ENCODE peak calls at places on chromosomes 3 and 15, in six cellular contexts. O is neuronal stem cell, D is uterus, T is Panc1, X is psoas muscle, Q is right atrium auricular region. N is an unnamed sample.

GRCh38 chr3:149547954-149548728 is 73.6 kb downstream of the TM4SF4 start:
- DNase-seq in Q (no peak), T (peak; percentile 67), D (peak; percentile 73), X (peak; percentile 65), O (no peak), N (peak; percentile 77)

GRCh38 chr15:92494791-92495190 is 101.1 kb downstream of the ST8SIA2 start:
- DNase-seq in X (no peak), D (no peak), Q (no peak), O (no peak), T (no peak), N (no peak)

GRCh38 chr15:89556413-89557262 is 18.6 kb upstream of the TICRR start:
- DNase-seq in X (no peak), Q (no peak), D (no peak), O (peak; percentile 82), T (peak; percentile 60), N (peak; percentile 58)

GRCh38 chr3:141240290-141241247 is 8.9 kb downstream of the PXYLP1 start:
- DNase-seq in O (no peak), Q (no peak), X (no peak), T (no peak), D (no peak), N (no peak)

GRCh38 chr3:27827041-27827440 is 104.9 kb upstream of the EOMES start:
- DNase-seq in O (no peak), X (no peak), D (no peak), Q (no peak), T (no peak), N (no peak)

GRCh38 chr3:71348831-71349230 is 234.7 kb downstream of the FOXP1 start:
- DNase-seq in X (no peak), T (no peak), O (no peak), Q (no peak), D (no peak), N (no peak)

GRCh38 chr15:57637836-57638235 is 46.1 kb downstream of the MYZAP start:
- DNase-seq in X (no peak), Q (no peak), T (no peak), D (no peak), O (no peak), N (no peak)

GRCh38 chr3:142276780-142277179 is 51.4 kb upstream of the GK5 start:
- DNase-seq in Q (no peak), D (no peak), T (no peak), O (no peak), X (no peak), N (no peak)

GRCh38 chr3:9897408-9898372 is 5.0 kb upstream of the IL17RE start:
- DNase-seq in D (no peak), Q (no peak), T (no peak), O (no peak), X (no peak), N (no peak)

GRCh38 chr3:90091557-90091956 is 984.1 kb downstream of the EPHA3 start:
- DNase-seq in T (no peak), D (no peak), Q (no peak), O (no peak), X (no peak), N (no peak)

GRCh38 chr3:46368569-46368968 is 2.2 kb upstream of the CCR5 start:
- DNase-seq in T (no peak), X (peak; percentile 74), D (no peak), Q (peak; percentile 74), O (no peak), N (no peak)

GRCh38 chr3:37898424-37898823 is 36.7 kb downstream of the CTDSPL start:
- DNase-seq in T (no peak), X (no peak), Q (no peak), D (no peak), O (no peak), N (no peak)

GRCh38 chr15:51315726-51316125 is 22.7 kb downstream of the CYP19A1 start:
- DNase-seq in O (no peak), X (no peak), D (no peak), T (no peak), Q (no peak), N (no peak)

GRCh38 chr15:39313467-39313866 is 267.4 kb upstream of the THBS1 start:
- DNase-seq in O (no peak), T (no peak), X (no peak), Q (no peak), D (no peak), N (no peak)

GRCh38 chr3:30941342-30941741 is 46.9 kb upstream of the GADL1 start:
- DNase-seq in D (no peak), T (no peak), Q (no peak), O (no peak), X (no peak), N (no peak)

GRCh38 chr15:74406992-74407705 is 26.6 kb downstream of the SEMA7A start:
- DNase-seq in O (peak; percentile 56), D (peak; percentile 69), Q (no peak), X (no peak), T (no peak), N (peak; percentile 74)

DNA sequence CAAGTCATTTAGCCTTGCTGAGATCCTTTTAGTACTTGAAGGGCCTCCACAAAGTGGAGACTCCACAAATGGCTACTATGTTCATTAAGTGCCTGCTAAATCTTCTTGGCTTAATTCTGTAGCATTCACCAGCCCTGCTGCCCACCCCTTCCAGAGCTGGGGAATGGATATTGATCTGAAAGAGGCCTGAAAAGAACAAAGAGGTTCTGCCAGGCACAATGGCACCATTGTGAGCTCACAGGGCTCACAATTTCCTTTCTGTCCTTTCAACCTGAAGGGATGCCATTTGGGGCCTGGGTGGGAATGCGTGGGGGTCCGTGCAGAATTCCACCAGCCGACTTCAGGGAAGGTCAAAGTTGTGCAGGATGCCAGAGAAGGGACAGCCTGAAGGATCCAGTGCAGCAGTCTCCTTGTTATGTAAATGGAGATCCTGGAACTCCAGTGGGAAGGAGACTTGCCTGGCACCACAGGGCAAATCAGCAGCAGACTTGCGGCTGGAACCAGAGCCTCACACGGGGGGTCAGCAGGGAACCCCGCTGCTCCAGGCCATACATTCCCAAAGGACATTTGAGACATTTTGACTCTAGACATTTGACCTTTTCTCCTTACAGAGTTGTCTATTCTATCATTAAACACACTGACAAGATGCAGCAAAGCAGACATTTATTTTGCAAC is 21.6 kb upstream of the MORF4L1 start:
- DNase-seq in Q (no peak), X (no peak), O (peak; percentile 46), T (no peak), D (no peak), N (no peak)
- H3K27ac ChIP-seq in Q (no peak overlapping the region), X (no peak overlapping the region), O (no peak overlapping the region), T (no peak overlapping the region), D (no peak overlapping the region), N (no peak overlapping the region)

GRCh38 chr3:16370503-16370871 is 105.5 kb downstream of the OXNAD1 start:
- DNase-seq in Q (no peak), O (no peak), T (no peak), X (no peak), D (no peak), N (no peak)

GRCh38 chr3:16372362-16373269 is 107.6 kb downstream of the OXNAD1 start:
- DNase-seq in X (no peak), T (no peak), D (peak; percentile 45), Q (no peak), O (no peak), N (no peak)

GRCh38 chr3:16369247-16369646 is 104.2 kb downstream of the OXNAD1 start:
- DNase-seq in X (no peak), D (no peak), O (no peak), Q (no peak), T (no peak), N (no peak)

GRCh38 chr3:16369885-16370284 is 104.9 kb downstream of the OXNAD1 start:
- DNase-seq in T (no peak), X (no peak), Q (no peak), O (peak; percentile 35), D (no peak), N (no peak)

DNA sequence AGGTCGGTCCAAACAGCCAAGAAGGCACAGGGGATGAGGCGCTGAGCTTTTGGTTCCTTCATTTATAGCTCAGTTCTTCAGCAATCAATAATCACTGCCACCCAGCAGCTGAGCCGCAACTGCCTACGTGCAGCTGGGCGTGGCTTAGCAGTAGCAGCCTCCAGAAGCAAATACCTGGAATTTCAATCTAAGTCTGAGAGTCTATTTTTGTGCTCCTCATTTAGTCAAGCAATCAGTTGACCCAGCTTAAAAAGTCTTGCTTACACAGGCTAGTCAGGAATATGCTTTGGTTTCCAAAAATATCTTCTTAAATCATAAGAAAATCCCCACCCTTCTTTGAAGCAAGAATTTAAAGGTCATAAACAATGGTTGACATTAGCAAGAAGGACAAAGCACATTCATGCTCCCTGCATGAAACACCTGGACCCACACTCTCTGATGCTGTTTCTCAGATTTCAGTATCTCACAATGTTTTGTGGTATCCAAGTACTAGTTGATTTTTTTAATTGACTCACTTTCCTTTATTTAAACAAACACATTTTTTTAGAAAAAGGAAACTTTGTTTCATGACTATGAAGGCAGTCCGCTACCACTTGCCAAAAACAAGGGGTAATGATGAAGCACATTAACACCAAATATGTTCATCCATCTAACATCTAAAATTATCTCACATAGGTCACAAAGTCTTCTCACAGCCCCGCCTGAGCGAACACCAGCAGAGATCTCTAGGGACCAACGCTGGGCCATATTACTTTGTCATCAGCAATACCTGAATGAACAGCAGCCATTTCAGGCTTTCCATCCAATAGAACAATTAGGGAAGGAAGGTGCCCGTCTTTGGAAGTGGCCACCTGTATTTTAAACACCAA is 106.1 kb downstream of the OXNAD1 start:
- DNase-seq in Q (no peak), T (no peak), D (peak; percentile 41), O (no peak), X (peak; percentile 64), N (peak; percentile 79)
- H3K27ac ChIP-seq in Q (peak overlapping the region; percentile 40), T (no peak overlapping the region), D (peak overlapping the region; percentile 76), O (no peak overlapping the region), X (peak overlapping the region; percentile 85), N (peak overlapping the region; percentile 84)

GRCh38 chr3:170953736-170954135 is 45.3 kb upstream of the EIF5A2 start:
- DNase-seq in X (no peak), D (no peak), Q (no peak), T (no peak), O (no peak), N (no peak)

GRCh38 chr3:170956647-170957046 is 48.2 kb upstream of the EIF5A2 start:
- DNase-seq in T (no peak), Q (no peak), O (no peak), X (no peak), D (no peak), N (no peak)

GRCh38 chr3:170949211-170949610 is 40.8 kb upstream of the EIF5A2 start:
- DNase-seq in T (no peak), O (no peak), Q (no peak), X (no peak), D (no peak), N (no peak)

DNA sequence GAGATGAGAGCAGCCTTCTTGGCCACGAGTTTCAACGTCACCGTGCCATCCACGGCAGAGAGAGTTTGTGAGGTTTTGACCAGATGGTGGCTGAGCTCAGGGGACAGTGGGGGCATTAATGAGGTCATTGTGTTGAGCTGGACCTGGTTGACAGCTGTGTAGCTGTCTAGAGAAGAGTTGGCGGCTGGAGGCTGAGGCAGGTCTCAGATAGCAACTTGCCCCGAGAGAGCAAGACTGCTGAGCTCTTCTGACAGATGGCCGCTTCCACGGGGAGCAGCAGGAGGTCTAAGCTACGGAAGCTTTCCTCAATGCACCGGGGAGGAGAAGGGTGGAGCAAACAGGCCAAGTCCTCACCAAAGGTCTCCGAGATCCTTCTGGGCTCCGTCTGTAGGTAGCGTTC is 44.8 kb upstream of the EIF5A2 start:
- DNase-seq in O (no peak), Q (no peak), T (no peak), X (no peak), D (no peak), N (no peak)
- H3K27ac ChIP-seq in O (no peak overlapping the region), Q (no peak overlapping the region), T (no peak overlapping the region), X (no peak overlapping the region), D (no peak overlapping the region), N (no peak overlapping the region)

DNA sequence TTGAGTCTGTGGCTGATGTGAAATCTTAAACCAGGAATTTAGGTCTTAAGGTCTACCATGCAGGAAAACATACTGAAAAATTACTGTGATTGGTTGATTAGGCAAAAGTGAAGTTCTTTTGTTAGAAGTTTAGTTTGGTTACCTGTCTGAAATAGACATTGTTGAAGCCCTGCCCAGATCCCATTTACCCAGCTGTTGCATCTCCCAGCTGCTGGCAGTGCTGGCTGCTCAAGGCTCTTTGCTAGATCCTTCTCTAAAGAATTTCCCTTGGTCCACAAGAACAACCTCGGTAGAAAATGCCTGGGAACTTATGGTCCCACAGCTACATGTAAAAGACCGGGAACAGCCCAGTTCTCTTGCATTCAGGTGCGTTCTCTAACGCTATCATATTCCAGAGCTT is 137.3 kb downstream of the EDEM1 start:
- DNase-seq in T (no peak), O (no peak), X (no peak), Q (no peak), D (no peak), N (no peak)
- H3K27ac ChIP-seq in T (no peak overlapping the region), O (no peak overlapping the region), X (no peak overlapping the region), Q (no peak overlapping the region), D (no peak overlapping the region), N (no peak overlapping the region)

N was measured in AG04450.